ENCODE peak calls at places on chromosome 21, in five cellular contexts. One of them, this sample, is unnamed.

GRCh38 chr21:29192999-29193563 is 62.6 kb downstream of the MAP3K7CL start:
- DNase-seq in activated T-helper 1 cell treated with anti-CD3 and anti-CD28 coated beads, Interleukin-12 subunit alpha, Interleukin-12 subunit beta, Interleukin-2, Interleukin-4 antibody, amounts not matched to agents 30 ng/mL and 10 ng/mL and 1 ng/mL, durations not matched to agents 14 hours and 24 hours and 36 hours: no peak
- DNase-seq in fibroblast of mammary gland: peak
- DNase-seq in GM12892: no peak
- DNase-seq in C1 segment of cervical spinal cord: no peak
- DNase-seq in this sample: no peak

GRCh38 chr21:34890724-34891609 is 158.1 kb downstream of the RUNX1 start:
- DNase-seq in activated T-helper 1 cell treated with anti-CD3 and anti-CD28 coated beads, Interleukin-12 subunit alpha, Interleukin-12 subunit beta, Interleukin-2, Interleukin-4 antibody, amounts not matched to agents 30 ng/mL and 10 ng/mL and 1 ng/mL, durations not matched to agents 14 hours and 24 hours and 36 hours: no peak
- DNase-seq in fibroblast of mammary gland: no peak
- DNase-seq in GM12892: no peak
- DNase-seq in C1 segment of cervical spinal cord: no peak
- DNase-seq in this sample: no peak

GRCh38 chr21:24738063-24738462 is 869.2 kb downstream of the MRPL39 start:
- DNase-seq in activated T-helper 1 cell treated with anti-CD3 and anti-CD28 coated beads, Interleukin-12 subunit alpha, Interleukin-12 subunit beta, Interleukin-2, Interleukin-4 antibody, amounts not matched to agents 30 ng/mL and 10 ng/mL and 1 ng/mL, durations not matched to agents 14 hours and 24 hours and 36 hours: no peak
- DNase-seq in fibroblast of mammary gland: no peak
- DNase-seq in GM12892: no peak
- DNase-seq in C1 segment of cervical spinal cord: no peak
- DNase-seq in this sample: no peak

GRCh38 chr21:30306821-30307330 is 13.2 kb downstream of the KRTAP26-1 start:
- DNase-seq in activated T-helper 1 cell treated with anti-CD3 and anti-CD28 coated beads, Interleukin-12 subunit alpha, Interleukin-12 subunit beta, Interleukin-2, Interleukin-4 antibody, amounts not matched to agents 30 ng/mL and 10 ng/mL and 1 ng/mL, durations not matched to agents 14 hours and 24 hours and 36 hours: no peak
- DNase-seq in fibroblast of mammary gland: no peak
- DNase-seq in GM12892: no peak
- DNase-seq in C1 segment of cervical spinal cord: no peak
- DNase-seq in this sample: no peak

GRCh38 chr21:39020751-39021474 is 162.3 kb downstream of the PSMG1 start:
- DNase-seq in activated T-helper 1 cell treated with anti-CD3 and anti-CD28 coated beads, Interleukin-12 subunit alpha, Interleukin-12 subunit beta, Interleukin-2, Interleukin-4 antibody, amounts not matched to agents 30 ng/mL and 10 ng/mL and 1 ng/mL, durations not matched to agents 14 hours and 24 hours and 36 hours: no peak
- DNase-seq in fibroblast of mammary gland: peak
- DNase-seq in GM12892: no peak
- DNase-seq in C1 segment of cervical spinal cord: no peak
- DNase-seq in this sample: peak

GRCh38 chr21:15000076-15000475 is 64.7 kb downstream of the NRIP1 start:
- DNase-seq in activated T-helper 1 cell treated with anti-CD3 and anti-CD28 coated beads, Interleukin-12 subunit alpha, Interleukin-12 subunit beta, Interleukin-2, Interleukin-4 antibody, amounts not matched to agents 30 ng/mL and 10 ng/mL and 1 ng/mL, durations not matched to agents 14 hours and 24 hours and 36 hours: no peak
- DNase-seq in fibroblast of mammary gland: peak
- DNase-seq in GM12892: no peak
- DNase-seq in C1 segment of cervical spinal cord: no peak
- DNase-seq in this sample: no peak

GRCh38 chr21:18545908-18546307 is 142.3 kb upstream of the TMPRSS15 start:
- DNase-seq in activated T-helper 1 cell treated with anti-CD3 and anti-CD28 coated beads, Interleukin-12 subunit alpha, Interleukin-12 subunit beta, Interleukin-2, Interleukin-4 antibody, amounts not matched to agents 30 ng/mL and 10 ng/mL and 1 ng/mL, durations not matched to agents 14 hours and 24 hours and 36 hours: no peak
- DNase-seq in fibroblast of mammary gland: peak
- DNase-seq in GM12892: no peak
- DNase-seq in C1 segment of cervical spinal cord: no peak
- DNase-seq in this sample: no peak

GRCh38 chr21:43331962-43332458 is 94.9 kb downstream of the SIK1 start:
- DNase-seq in activated T-helper 1 cell treated with anti-CD3 and anti-CD28 coated beads, Interleukin-12 subunit alpha, Interleukin-12 subunit beta, Interleukin-2, Interleukin-4 antibody, amounts not matched to agents 30 ng/mL and 10 ng/mL and 1 ng/mL, durations not matched to agents 14 hours and 24 hours and 36 hours: no peak
- DNase-seq in fibroblast of mammary gland: peak
- DNase-seq in GM12892: no peak
- DNase-seq in C1 segment of cervical spinal cord: peak
- DNase-seq in this sample: peak

GRCh38 chr21:42117229-42118048 is 46.3 kb downstream of the UMODL1 start:
- DNase-seq in activated T-helper 1 cell treated with anti-CD3 and anti-CD28 coated beads, Interleukin-12 subunit alpha, Interleukin-12 subunit beta, Interleukin-2, Interleukin-4 antibody, amounts not matched to agents 30 ng/mL and 10 ng/mL and 1 ng/mL, durations not matched to agents 14 hours and 24 hours and 36 hours: peak
- DNase-seq in fibroblast of mammary gland: peak
- DNase-seq in GM12892: peak
- DNase-seq in C1 segment of cervical spinal cord: peak
- DNase-seq in this sample: no peak

GRCh38 chr21:26965567-26966359 is 1.1 kb downstream of the ADAMTS5 start:
- DNase-seq in activated T-helper 1 cell treated with anti-CD3 and anti-CD28 coated beads, Interleukin-12 subunit alpha, Interleukin-12 subunit beta, Interleukin-2, Interleukin-4 antibody, amounts not matched to agents 30 ng/mL and 10 ng/mL and 1 ng/mL, durations not matched to agents 14 hours and 24 hours and 36 hours: no peak
- DNase-seq in fibroblast of mammary gland: peak
- DNase-seq in GM12892: no peak
- DNase-seq in C1 segment of cervical spinal cord: no peak
- DNase-seq in this sample: no peak

GRCh38 chr21:40990366-40990765 is 143.4 kb upstream of the DSCAM start:
- DNase-seq in activated T-helper 1 cell treated with anti-CD3 and anti-CD28 coated beads, Interleukin-12 subunit alpha, Interleukin-12 subunit beta, Interleukin-2, Interleukin-4 antibody, amounts not matched to agents 30 ng/mL and 10 ng/mL and 1 ng/mL, durations not matched to agents 14 hours and 24 hours and 36 hours: no peak
- DNase-seq in fibroblast of mammary gland: no peak
- DNase-seq in GM12892: no peak
- DNase-seq in C1 segment of cervical spinal cord: no peak
- DNase-seq in this sample: no peak

GRCh38 chr21:37266515-37267221 is 466 bp downstream of the VPS26C start:
- DNase-seq in activated T-helper 1 cell treated with anti-CD3 and anti-CD28 coated beads, Interleukin-12 subunit alpha, Interleukin-12 subunit beta, Interleukin-2, Interleukin-4 antibody, amounts not matched to agents 30 ng/mL and 10 ng/mL and 1 ng/mL, durations not matched to agents 14 hours and 24 hours and 36 hours: no peak
- DNase-seq in fibroblast of mammary gland: peak
- DNase-seq in GM12892: no peak
- DNase-seq in C1 segment of cervical spinal cord: no peak
- DNase-seq in this sample: no peak

GRCh38 chr21:25402134-25402957 is 204.9 kb downstream of the MRPL39 start:
- DNase-seq in activated T-helper 1 cell treated with anti-CD3 and anti-CD28 coated beads, Interleukin-12 subunit alpha, Interleukin-12 subunit beta, Interleukin-2, Interleukin-4 antibody, amounts not matched to agents 30 ng/mL and 10 ng/mL and 1 ng/mL, durations not matched to agents 14 hours and 24 hours and 36 hours: no peak
- DNase-seq in fibroblast of mammary gland: no peak
- DNase-seq in GM12892: no peak
- DNase-seq in C1 segment of cervical spinal cord: no peak
- DNase-seq in this sample: no peak

GRCh38 chr21:34926784-34927548 is 122.1 kb downstream of the RUNX1 start:
- DNase-seq in activated T-helper 1 cell treated with anti-CD3 and anti-CD28 coated beads, Interleukin-12 subunit alpha, Interleukin-12 subunit beta, Interleukin-2, Interleukin-4 antibody, amounts not matched to agents 30 ng/mL and 10 ng/mL and 1 ng/mL, durations not matched to agents 14 hours and 24 hours and 36 hours: no peak
- DNase-seq in fibroblast of mammary gland: peak
- DNase-seq in GM12892: no peak
- DNase-seq in C1 segment of cervical spinal cord: no peak
- DNase-seq in this sample: no peak

GRCh38 chr21:46150073-46150472 is 5.3 kb downstream of the FTCD start:
- DNase-seq in activated T-helper 1 cell treated with anti-CD3 and anti-CD28 coated beads, Interleukin-12 subunit alpha, Interleukin-12 subunit beta, Interleukin-2, Interleukin-4 antibody, amounts not matched to agents 30 ng/mL and 10 ng/mL and 1 ng/mL, durations not matched to agents 14 hours and 24 hours and 36 hours: no peak
- DNase-seq in fibroblast of mammary gland: no peak
- DNase-seq in GM12892: no peak
- DNase-seq in C1 segment of cervical spinal cord: no peak
- DNase-seq in this sample: no peak

GRCh38 chr21:25398630-25399029 is 208.7 kb downstream of the MRPL39 start:
- DNase-seq in activated T-helper 1 cell treated with anti-CD3 and anti-CD28 coated beads, Interleukin-12 subunit alpha, Interleukin-12 subunit beta, Interleukin-2, Interleukin-4 antibody, amounts not matched to agents 30 ng/mL and 10 ng/mL and 1 ng/mL, durations not matched to agents 14 hours and 24 hours and 36 hours: no peak
- DNase-seq in fibroblast of mammary gland: no peak
- DNase-seq in GM12892: no peak
- DNase-seq in C1 segment of cervical spinal cord: no peak
- DNase-seq in this sample: no peak

GRCh38 chr21:19992540-19992939 is 1005.7 kb upstream of the NCAM2 start:
- DNase-seq in activated T-helper 1 cell treated with anti-CD3 and anti-CD28 coated beads, Interleukin-12 subunit alpha, Interleukin-12 subunit beta, Interleukin-2, Interleukin-4 antibody, amounts not matched to agents 30 ng/mL and 10 ng/mL and 1 ng/mL, durations not matched to agents 14 hours and 24 hours and 36 hours: no peak
- DNase-seq in fibroblast of mammary gland: no peak
- DNase-seq in GM12892: no peak
- DNase-seq in C1 segment of cervical spinal cord: no peak
- DNase-seq in this sample: no peak

GRCh38 chr21:28247454-28248020 is 745.1 kb downstream of the LTN1 start:
- DNase-seq in activated T-helper 1 cell treated with anti-CD3 and anti-CD28 coated beads, Interleukin-12 subunit alpha, Interleukin-12 subunit beta, Interleukin-2, Interleukin-4 antibody, amounts not matched to agents 30 ng/mL and 10 ng/mL and 1 ng/mL, durations not matched to agents 14 hours and 24 hours and 36 hours: no peak
- DNase-seq in fibroblast of mammary gland: no peak
- DNase-seq in GM12892: no peak
- DNase-seq in C1 segment of cervical spinal cord: no peak
- DNase-seq in this sample: no peak

GRCh38 chr21:42862774-42863503 is 16.4 kb downstream of the WDR4 start:
- DNase-seq in activated T-helper 1 cell treated with anti-CD3 and anti-CD28 coated beads, Interleukin-12 subunit alpha, Interleukin-12 subunit beta, Interleukin-2, Interleukin-4 antibody, amounts not matched to agents 30 ng/mL and 10 ng/mL and 1 ng/mL, durations not matched to agents 14 hours and 24 hours and 36 hours: no peak
- DNase-seq in fibroblast of mammary gland: no peak
- DNase-seq in GM12892: no peak
- DNase-seq in C1 segment of cervical spinal cord: no peak
- DNase-seq in this sample: no peak

GRCh38 chr21:44984428-44984791 is 44.6 kb downstream of the SLX9 start:
- DNase-seq in activated T-helper 1 cell treated with anti-CD3 and anti-CD28 coated beads, Interleukin-12 subunit alpha, Interleukin-12 subunit beta, Interleukin-2, Interleukin-4 antibody, amounts not matched to agents 30 ng/mL and 10 ng/mL and 1 ng/mL, durations not matched to agents 14 hours and 24 hours and 36 hours: no peak
- DNase-seq in fibroblast of mammary gland: no peak
- DNase-seq in GM12892: no peak
- DNase-seq in C1 segment of cervical spinal cord: no peak
- DNase-seq in this sample: no peak

GRCh38 chr21:42618713-42619112 is 34.7 kb upstream of the PDE9A start:
- DNase-seq in activated T-helper 1 cell treated with anti-CD3 and anti-CD28 coated beads, Interleukin-12 subunit alpha, Interleukin-12 subunit beta, Interleukin-2, Interleukin-4 antibody, amounts not matched to agents 30 ng/mL and 10 ng/mL and 1 ng/mL, durations not matched to agents 14 hours and 24 hours and 36 hours: no peak
- DNase-seq in fibroblast of mammary gland: no peak
- DNase-seq in GM12892: no peak
- DNase-seq in C1 segment of cervical spinal cord: no peak
- DNase-seq in this sample: no peak

GRCh38 chr21:40204956-40205355 is 337.7 kb downstream of the PCP4 start:
- DNase-seq in activated T-helper 1 cell treated with anti-CD3 and anti-CD28 coated beads, Interleukin-12 subunit alpha, Interleukin-12 subunit beta, Interleukin-2, Interleukin-4 antibody, amounts not matched to agents 30 ng/mL and 10 ng/mL and 1 ng/mL, durations not matched to agents 14 hours and 24 hours and 36 hours: no peak
- DNase-seq in fibroblast of mammary gland: no peak
- DNase-seq in GM12892: no peak
- DNase-seq in C1 segment of cervical spinal cord: no peak
- DNase-seq in this sample: no peak

GRCh38 chr21:32604484-32604883 is 7.7 kb downstream of the CFAP298 start:
- DNase-seq in activated T-helper 1 cell treated with anti-CD3 and anti-CD28 coated beads, Interleukin-12 subunit alpha, Interleukin-12 subunit beta, Interleukin-2, Interleukin-4 antibody, amounts not matched to agents 30 ng/mL and 10 ng/mL and 1 ng/mL, durations not matched to agents 14 hours and 24 hours and 36 hours: no peak
- DNase-seq in fibroblast of mammary gland: no peak
- DNase-seq in GM12892: no peak
- DNase-seq in C1 segment of cervical spinal cord: no peak
- DNase-seq in this sample: no peak

GRCh38 chr21:45983981-45984551 is 2.5 kb downstream of the COL6A1 start:
- DNase-seq in activated T-helper 1 cell treated with anti-CD3 and anti-CD28 coated beads, Interleukin-12 subunit alpha, Interleukin-12 subunit beta, Interleukin-2, Interleukin-4 antibody, amounts not matched to agents 30 ng/mL and 10 ng/mL and 1 ng/mL, durations not matched to agents 14 hours and 24 hours and 36 hours: no peak
- DNase-seq in fibroblast of mammary gland: peak
- DNase-seq in GM12892: no peak
- DNase-seq in C1 segment of cervical spinal cord: no peak
- DNase-seq in this sample: no peak

GRCh38 chr21:38622827-38623209 is 124.5 kb upstream of the ERG start:
- DNase-seq in activated T-helper 1 cell treated with anti-CD3 and anti-CD28 coated beads, Interleukin-12 subunit alpha, Interleukin-12 subunit beta, Interleukin-2, Interleukin-4 antibody, amounts not matched to agents 30 ng/mL and 10 ng/mL and 1 ng/mL, durations not matched to agents 14 hours and 24 hours and 36 hours: no peak
- DNase-seq in fibroblast of mammary gland: no peak
- DNase-seq in GM12892: no peak
- DNase-seq in C1 segment of cervical spinal cord: no peak
- DNase-seq in this sample: no peak

GRCh38 chr21:35428489-35428888 is 379.4 kb upstream of the RUNX1 start:
- DNase-seq in activated T-helper 1 cell treated with anti-CD3 and anti-CD28 coated beads, Interleukin-12 subunit alpha, Interleukin-12 subunit beta, Interleukin-2, Interleukin-4 antibody, amounts not matched to agents 30 ng/mL and 10 ng/mL and 1 ng/mL, durations not matched to agents 14 hours and 24 hours and 36 hours: no peak
- DNase-seq in fibroblast of mammary gland: peak
- DNase-seq in GM12892: no peak
- DNase-seq in C1 segment of cervical spinal cord: no peak
- DNase-seq in this sample: no peak

GRCh38 chr21:33396966-33397365 is 6.2 kb upstream of the IFNGR2 start:
- DNase-seq in activated T-helper 1 cell treated with anti-CD3 and anti-CD28 coated beads, Interleukin-12 subunit alpha, Interleukin-12 subunit beta, Interleukin-2, Interleukin-4 antibody, amounts not matched to agents 30 ng/mL and 10 ng/mL and 1 ng/mL, durations not matched to agents 14 hours and 24 hours and 36 hours: no peak
- DNase-seq in fibroblast of mammary gland: peak
- DNase-seq in GM12892: no peak
- DNase-seq in C1 segment of cervical spinal cord: no peak
- DNase-seq in this sample: peak

This sample was measured in retinal pigment epithelial cell.